ENCODE peak calls at places on chromosome 15, in seven cellular contexts. J, N, Y, D, T, S and P are unnamed samples.

GRCh38 chr15:69685524-69686452 is 233.2 kb downstream of the RPLP1 start:
- DNase-seq in J (no peak), S (no peak), T (no peak), D (no peak), N (no peak), Y (no peak), P (no peak)

GRCh38 chr15:70713547-70714414 is 49.6 kb downstream of the UACA start:
- DNase-seq in N (no peak), Y (no peak), D (no peak), S (peak; percentile 33), T (no peak), J (peak; percentile 70), P (no peak)

GRCh38 chr15:100818927-100819326 is 60.7 kb upstream of the ALDH1A3 start:
- DNase-seq in J (peak; percentile 44), Y (peak; percentile 53), T (no peak), D (no peak), S (no peak), N (peak; percentile 21), P (no peak)

GRCh38 chr15:93033434-93034045 is 55.5 kb downstream of the RGMA start:
- DNase-seq in D (no peak), T (no peak), N (no peak), Y (no peak), J (no peak), S (no peak), P (no peak)

GRCh38 chr15:69573815-69574472 is 121.3 kb downstream of the RPLP1 start:
- DNase-seq in Y (peak; percentile 32), S (no peak), T (no peak), J (peak; percentile 68), D (no peak), N (peak; percentile 40), P (no peak)

GRCh38 chr15:40844543-40844981 is 714 bp downstream of the SPINT1 start:
- DNase-seq in N (peak; percentile 50), T (no peak), D (peak; percentile 39), S (peak; percentile 59), Y (peak; percentile 28), J (peak; percentile 42), P (peak; percentile 59)

GRCh38 chr15:46170326-46170725 is 535.5 kb downstream of the SQOR start:
- DNase-seq in T (no peak), J (no peak), D (no peak), N (no peak), Y (peak; percentile 63), S (no peak), P (no peak)

GRCh38 chr15:74011610-74012009 is 17.1 kb downstream of the PML start:
- DNase-seq in Y (peak; percentile 43), D (no peak), S (no peak), J (peak; percentile 56), N (no peak), T (no peak), P (no peak)

GRCh38 chr15:33968224-33968623 is at the start of gene CHRM5:
- DNase-seq in D (no peak), J (no peak), T (no peak), Y (no peak), S (no peak), N (no peak), P (no peak)

GRCh38 chr15:31089361-31090047 is 12.0 kb downstream of the TRPM1 start:
- DNase-seq in Y (no peak), S (no peak), N (no peak), T (no peak), J (no peak), D (no peak), P (no peak)
- TF ChIP-seq EZH2 in Y (no peak), S (no peak), N (no peak), T (no peak), J (no peak), D (no peak), P (no peak)

DNA sequence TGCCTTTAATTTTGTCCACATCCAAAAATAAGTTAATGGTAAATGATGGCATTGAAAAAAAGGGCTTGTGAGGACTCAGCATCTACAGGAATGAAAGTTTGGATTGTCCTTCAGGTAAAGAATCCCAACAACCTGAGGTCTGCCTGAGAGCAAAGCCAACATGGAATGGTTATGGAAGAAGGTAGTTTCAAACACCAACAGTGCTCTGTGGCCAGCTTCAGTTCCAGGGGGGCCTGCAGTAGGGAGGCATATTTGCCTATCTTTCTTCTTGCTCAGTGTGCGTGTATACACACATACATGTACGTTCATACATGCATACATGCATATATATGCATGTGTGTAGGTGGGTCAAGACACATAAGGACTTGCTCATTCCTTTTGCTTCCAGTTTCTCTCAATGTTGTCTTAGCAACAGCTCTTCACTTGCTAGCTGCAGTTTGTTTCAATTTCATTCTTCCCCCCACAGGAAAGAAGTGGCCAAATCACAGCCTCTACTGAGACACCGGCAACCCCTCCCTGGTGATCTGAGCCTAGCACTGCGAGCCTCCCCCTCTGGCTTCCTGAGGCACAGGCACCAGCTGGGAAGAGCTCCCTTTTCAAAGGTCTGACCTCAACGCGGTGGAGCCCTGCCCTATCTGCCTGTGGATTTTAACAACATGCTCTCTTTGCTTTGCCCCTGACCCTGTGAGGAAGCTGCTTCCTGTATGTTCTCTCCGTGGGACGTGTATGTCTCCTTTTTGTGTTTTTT is 146.2 kb downstream of the KLF13 start:
- DNase-seq in Y (no peak), D (peak; percentile 91), N (no peak), T (no peak), S (no peak), J (peak; percentile 68), P (no peak)
- TF ChIP-seq EZH2phosphoT487 in Y (no peak), D (no peak), N (no peak), T (no peak), S (no peak), J (no peak), P (no peak)

DNA sequence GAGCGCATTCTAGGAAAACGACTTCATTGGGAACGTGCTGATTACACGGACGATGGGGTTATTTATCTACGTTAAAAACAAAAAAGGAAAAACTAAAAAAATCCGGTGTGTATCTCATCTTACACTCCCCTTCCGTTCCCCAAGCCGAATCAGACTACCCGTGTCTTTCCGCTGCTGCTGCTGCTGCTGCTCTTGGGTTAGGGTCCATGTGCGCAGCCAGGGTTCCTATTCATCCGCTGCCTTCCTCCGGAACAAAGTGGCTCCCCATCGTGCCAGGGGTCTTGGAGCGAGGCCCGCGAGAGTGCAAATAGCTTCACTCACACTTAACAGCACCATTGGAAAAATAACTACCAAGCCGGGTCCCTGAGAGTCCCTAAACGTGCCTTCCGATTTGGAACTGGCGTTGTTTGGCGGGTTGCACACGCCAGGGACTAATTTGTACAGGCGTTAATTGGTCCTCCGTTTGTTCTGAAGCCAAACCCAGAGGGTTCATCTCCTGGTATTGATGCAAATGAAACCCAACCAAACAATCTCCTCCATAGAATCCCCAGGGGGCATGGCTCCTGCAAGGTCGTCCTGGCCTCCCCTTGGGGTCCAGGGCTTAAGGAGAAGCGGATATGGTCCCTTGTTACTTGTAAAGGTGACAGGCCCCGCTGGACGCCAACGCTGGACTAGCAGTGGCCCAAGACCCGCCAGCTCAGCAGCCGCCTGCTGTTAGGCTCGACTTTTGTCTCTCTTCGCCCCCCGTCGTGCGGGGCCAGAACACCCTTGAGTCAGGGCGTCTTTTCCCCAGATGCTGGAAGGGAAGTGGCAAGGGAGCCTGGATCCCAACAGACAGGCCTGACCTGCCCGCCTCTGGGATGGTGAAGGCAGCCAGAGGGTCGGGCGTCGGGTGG is 11.0 kb upstream of the ONECUT1 start:
- DNase-seq in T (no peak), N (no peak), J (no peak), Y (no peak), D (no peak), S (no peak), P (peak; percentile 52)
- TF ChIP-seq EZH2 in T (no peak), N (no peak), J (peak; percentile 51), Y (no peak), D (no peak), S (peak; percentile 49), P (peak; percentile 12)

GRCh38 chr15:65374334-65374733 is 3.5 kb downstream of the IGDCC3 start:
- DNase-seq in J (no peak), N (no peak), D (no peak), Y (no peak), T (no peak), S (no peak), P (no peak)

GRCh38 chr15:65373163-65373651 is 4.6 kb downstream of the IGDCC3 start:
- DNase-seq in Y (no peak), D (no peak), N (no peak), J (no peak), T (no peak), S (peak; percentile 56), P (no peak)

GRCh38 chr15:65371976-65372786 is 5.6 kb downstream of the IGDCC3 start:
- DNase-seq in S (no peak), J (no peak), Y (no peak), N (no peak), T (no peak), D (no peak), P (no peak)

GRCh38 chr15:65370885-65371284 is 6.9 kb downstream of the IGDCC3 start:
- DNase-seq in N (no peak), Y (no peak), T (no peak), D (no peak), S (no peak), J (no peak), P (no peak)

DNA sequence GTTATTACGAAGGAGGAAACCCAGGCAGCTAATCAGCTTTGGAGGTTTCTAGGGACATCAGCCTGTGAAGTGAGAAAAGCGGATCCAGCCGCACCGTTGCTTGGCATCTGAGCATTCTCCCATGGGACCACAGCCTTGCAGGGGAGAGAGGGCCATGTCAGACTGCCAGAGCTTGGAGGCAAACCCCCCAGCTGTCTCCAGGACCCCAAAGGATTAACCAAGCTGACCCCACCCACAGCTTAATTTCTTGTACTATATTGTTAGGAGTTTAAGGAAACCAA is 5.1 kb downstream of the IGDCC3 start:
- DNase-seq in D (no peak), J (no peak), S (peak; percentile 42), Y (no peak), T (no peak), N (no peak), P (no peak)
- TF ChIP-seq EZH2phosphoT487 in D (no peak), J (no peak), S (no peak), Y (no peak), T (no peak), N (no peak), P (no peak)

GRCh38 chr15:80123034-80123433 is 29.8 kb upstream of the FAH start:
- DNase-seq in T (no peak), D (no peak), S (no peak), J (no peak), Y (no peak), N (no peak), P (no peak)

GRCh38 chr15:80132382-80132781 is 20.4 kb upstream of the FAH start:
- DNase-seq in N (no peak), D (no peak), S (no peak), Y (no peak), J (no peak), T (no peak), P (no peak)

DNA sequence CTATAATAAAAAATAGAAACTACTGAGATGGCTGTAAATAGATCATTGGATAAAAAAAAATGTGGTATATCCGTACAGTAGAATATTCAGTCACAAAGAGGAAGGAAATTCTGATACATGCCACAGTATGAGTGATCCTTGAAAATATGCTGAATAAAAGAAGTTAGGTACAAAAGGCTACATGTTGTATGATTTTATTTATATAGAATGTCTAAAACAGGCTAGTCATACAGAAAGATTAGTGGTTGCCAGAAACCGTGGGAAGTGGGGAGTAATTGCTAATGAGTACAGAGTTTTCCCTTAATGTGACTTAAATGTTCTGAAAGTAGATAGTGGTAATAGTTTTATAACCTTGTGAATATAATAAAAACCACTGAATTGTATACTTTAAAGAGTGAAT is 24.9 kb upstream of the FAH start:
- DNase-seq in N (no peak), S (no peak), J (peak; percentile 30), D (no peak), Y (no peak), T (no peak), P (no peak)
- TF ChIP-seq EZH2 in N (no peak), S (no peak), J (no peak), D (no peak), Y (no peak), T (no peak), P (no peak)